ENCODE peak calls at places on chromosomes 2 and 18, in four cellular contexts. G is D341Med, R is EL, Y is NCI-H2081. W is an unnamed sample.

GRCh38 chr2:44494006-44494405 is 132.3 kb downstream of the CAMKMT start:
- DNase-seq in G (no peak), R (no peak), Y (no peak), W (no peak)

GRCh38 chr2:9165625-9166024 is 41.0 kb upstream of the ASAP2 start:
- DNase-seq in G (no peak), R (peak), Y (no peak), W (peak)

GRCh38 chr18:73715228-73715670 is 432.4 kb downstream of the FBXO15 start:
- DNase-seq in G (no peak), R (no peak), Y (no peak), W (no peak)

GRCh38 chr2:105437708-105438103 is 38.9 kb upstream of the FHL2 start:
- DNase-seq in G (no peak), R (peak), Y (peak), W (peak)

GRCh38 chr18:23301971-23302370 is 151.1 kb upstream of the RIOK3 start:
- DNase-seq in G (no peak), R (no peak), Y (peak), W (no peak)

GRCh38 chr2:241249654-241250053 is 61.2 kb downstream of the ANO7 start:
- DNase-seq in G (no peak), R (no peak), Y (no peak), W (no peak)

GRCh38 chr2:173159794-173160463 is 84.3 kb downstream of the MAP3K20 start:
- DNase-seq in G (no peak), R (peak), Y (peak), W (peak)

GRCh38 chr2:191878576-191879298 is 31.8 kb upstream of the CAVIN2 start:
- DNase-seq in G (no peak), R (peak), Y (no peak), W (peak)

GRCh38 chr2:230868947-230869690 is 4.4 kb downstream of the ITM2C start:
- DNase-seq in G (no peak), R (no peak), Y (no peak), W (no peak)

GRCh38 chr2:197450485-197450884 is 2.9 kb upstream of the COQ10B start:
- DNase-seq in G (no peak), R (no peak), Y (no peak), W (no peak)

GRCh38 chr2:128809256-128809636 is 490.6 kb upstream of the HS6ST1 start:
- DNase-seq in G (no peak), R (no peak), Y (no peak), W (no peak)

GRCh38 chr2:99450199-99450598 is 39.6 kb downstream of the REV1 start:
- DNase-seq in G (peak), R (no peak), Y (no peak), W (no peak)

GRCh38 chr2:239257511-239257937 is 143.3 kb downstream of the HDAC4 start:
- DNase-seq in G (no peak), R (peak), Y (no peak), W (peak)

GRCh38 chr2:105853354-105854088 is 108.8 kb downstream of the NCK2 start:
- DNase-seq in G (no peak), R (no peak), Y (no peak), W (no peak)

W was measured in astrocyte of the hippocampus.